ENCODE peak calls at places on chromosomes 13 and 19, in four cellular contexts. Z is iris pigment epithelial cell, Q is HT-29, R is GM04504. X is an unnamed sample.

GRCh38 chr19:2046046-2046907 is 4.8 kb downstream of the MKNK2 start:
- DNase-seq in Q (no peak), Z (no peak), R (no peak), X (no peak)

GRCh38 chr13:108828053-108828806 is 198.8 kb downstream of the MYO16 start:
- DNase-seq in Z (peak), Q (no peak), R (no peak), X (peak)

GRCh38 chr19:24098359-24098758 is 11.4 kb downstream of the ZNF254 start:
- DNase-seq in R (no peak), Q (no peak), Z (peak), X (no peak)

GRCh38 chr19:45640849-45641273 is 1.7 kb upstream of the EML2 start:
- DNase-seq in R (no peak), Q (no peak), Z (no peak), X (peak)

GRCh38 chr13:48315981-48316380 is 12.4 kb downstream of the RB1 start:
- DNase-seq in R (no peak), Q (no peak), Z (no peak), X (no peak)

GRCh38 chr19:5023128-5023571 is 54.2 kb downstream of the KDM4B start:
- DNase-seq in Z (no peak), Q (no peak), R (no peak), X (no peak)

GRCh38 chr13:97559030-97559429 is 125.1 kb downstream of the RAP2A start:
- DNase-seq in Z (no peak), Q (no peak), R (no peak), X (no peak)

GRCh38 chr19:6744381-6745288 is 5.2 kb downstream of the TRIP10 start:
- DNase-seq in Z (peak), Q (peak), R (peak), X (peak)

GRCh38 chr13:97459215-97459772 is 25.3 kb downstream of the RAP2A start:
- DNase-seq in R (no peak), Z (no peak), Q (no peak), X (no peak)

GRCh38 chr19:12793290-12794195 is 2.3 kb downstream of the JUNB start:
- DNase-seq in R (peak), Q (peak), Z (peak), X (peak)

GRCh38 chr13:87998081-87998480 is 326.9 kb downstream of the SLITRK5 start:
- DNase-seq in Z (no peak), R (no peak), Q (no peak), X (no peak)

GRCh38 chr13:59464926-59465325 is 698.8 kb downstream of the DIAPH3 start:
- DNase-seq in R (no peak), Q (no peak), Z (no peak), X (no peak)

GRCh38 chr13:31945202-31945978 is 86.2 kb upstream of the FRY start:
- DNase-seq in Q (peak), R (peak), Z (peak), X (peak)

GRCh38 chr13:100674363-100674847 is at the start of gene TMTC4:
- DNase-seq in R (no peak), Z (no peak), Q (no peak), X (no peak)

GRCh38 chr13:109699628-109700071 is 86.7 kb downstream of the IRS2 start:
- DNase-seq in R (no peak), Z (no peak), Q (no peak), X (no peak)